ENCODE peak calls at places on chromosome 22, in five cellular contexts. One of them, this sample, is unnamed.

GRCh38 chr22:42604403-42604802 is 10.3 kb downstream of the POLDIP3 start:
- DNase-seq in H1: no peak
- DNase-seq in SK-N-SH: no peak
- DNase-seq in upper lobe of left lung: no peak
- DNase-seq in ovary: no peak
- DNase-seq in this sample: no peak

GRCh38 chr22:39942433-39943213 is 17.6 kb upstream of the TMA7B start:
- DNase-seq in H1: no peak
- DNase-seq in upper lobe of left lung: no peak
- DNase-seq in ovary: no peak
- DNase-seq in SK-N-SH: no peak
- DNase-seq in this sample: no peak

GRCh38 chr22:30368420-30368819 is 11.6 kb downstream of the CCDC157 start:
- DNase-seq in H1: no peak
- DNase-seq in SK-N-SH: no peak
- DNase-seq in ovary: no peak
- DNase-seq in upper lobe of left lung: no peak
- DNase-seq in this sample: no peak

GRCh38 chr22:37803636-37804371 is 3.9 kb upstream of the GCAT start:
- DNase-seq in H1: no peak
- DNase-seq in ovary: peak
- DNase-seq in upper lobe of left lung: no peak
- DNase-seq in SK-N-SH: no peak
- DNase-seq in this sample: no peak

GRCh38 chr22:17119481-17120202 is 1.5 kb downstream of the TMEM121B start:
- DNase-seq in upper lobe of left lung: no peak
- DNase-seq in SK-N-SH: peak
- DNase-seq in H1: peak
- DNase-seq in ovary: no peak
- DNase-seq in this sample: no peak

GRCh38 chr22:39078329-39078728 is 1.3 kb downstream of the APOBEC3G start:
- DNase-seq in SK-N-SH: no peak
- DNase-seq in upper lobe of left lung: no peak
- DNase-seq in H1: no peak
- DNase-seq in ovary: no peak
- DNase-seq in this sample: no peak

GRCh38 chr22:24421428-24421931 is 5.9 kb upstream of the ADORA2A start:
- DNase-seq in H1: peak
- DNase-seq in SK-N-SH: peak
- DNase-seq in ovary: no peak
- DNase-seq in upper lobe of left lung: no peak
- DNase-seq in this sample: no peak

GRCh38 chr22:35352214-35353111 is 28.4 kb upstream of the HMOX1 start:
- DNase-seq in H1: no peak
- DNase-seq in SK-N-SH: no peak
- DNase-seq in upper lobe of left lung: peak
- DNase-seq in ovary: no peak
- DNase-seq in this sample: peak

GRCh38 chr22:31084811-31085492 is 3.8 kb downstream of the SMTN start:
- DNase-seq in H1: peak
- DNase-seq in ovary: peak
- DNase-seq in SK-N-SH: peak
- DNase-seq in upper lobe of left lung: peak
- DNase-seq in this sample: peak

GRCh38 chr22:31272522-31273446 is 19.5 kb downstream of the PIK3IP1 start:
- DNase-seq in SK-N-SH: peak
- DNase-seq in upper lobe of left lung: peak
- DNase-seq in H1: no peak
- DNase-seq in ovary: no peak
- DNase-seq in this sample: no peak

GRCh38 chr22:44362249-44363040 is 49.7 kb upstream of the SHISAL1 start:
- DNase-seq in upper lobe of left lung: no peak
- DNase-seq in ovary: peak
- DNase-seq in H1: no peak
- DNase-seq in SK-N-SH: no peak
- DNase-seq in this sample: no peak

GRCh38 chr22:36160499-36160942 is at the start of gene APOL3:
- DNase-seq in upper lobe of left lung: peak
- DNase-seq in ovary: peak
- DNase-seq in SK-N-SH: no peak
- DNase-seq in H1: no peak
- DNase-seq in this sample: peak

GRCh38 chr22:35894937-35895708 is 133.5 kb downstream of the RBFOX2 start:
- DNase-seq in H1: no peak
- DNase-seq in SK-N-SH: peak
- DNase-seq in ovary: no peak
- DNase-seq in upper lobe of left lung: no peak
- DNase-seq in this sample: peak

GRCh38 chr22:23894710-23895598 is 771 bp downstream of the MIF start:
- DNase-seq in upper lobe of left lung: peak
- DNase-seq in H1: no peak
- DNase-seq in ovary: peak
- DNase-seq in SK-N-SH: peak
- DNase-seq in this sample: peak

GRCh38 chr22:33747576-33748180 is 172.6 kb downstream of the LARGE1 start:
- DNase-seq in ovary: no peak
- DNase-seq in SK-N-SH: peak
- DNase-seq in H1: no peak
- DNase-seq in upper lobe of left lung: no peak
- DNase-seq in this sample: no peak

GRCh38 chr22:42229455-42230149 is 40.9 kb downstream of the TCF20 start:
- DNase-seq in upper lobe of left lung: peak
- DNase-seq in ovary: peak
- DNase-seq in H1: no peak
- DNase-seq in SK-N-SH: no peak
- DNase-seq in this sample: no peak

GRCh38 chr22:43337946-43338345 is 5.2 kb downstream of the SCUBE1 start:
- DNase-seq in H1: no peak
- DNase-seq in upper lobe of left lung: no peak
- DNase-seq in ovary: no peak
- DNase-seq in SK-N-SH: no peak
- DNase-seq in this sample: no peak

GRCh38 chr22:38504731-38505594 is 1.1 kb downstream of the DDX17 start:
- DNase-seq in ovary: peak
- DNase-seq in upper lobe of left lung: peak
- DNase-seq in H1: no peak
- DNase-seq in SK-N-SH: peak
- DNase-seq in this sample: peak

GRCh38 chr22:38317995-38318715 is 922 bp upstream of the CSNK1E start:
- DNase-seq in SK-N-SH: no peak
- DNase-seq in ovary: peak
- DNase-seq in H1: no peak
- DNase-seq in upper lobe of left lung: peak
- DNase-seq in this sample: peak

GRCh38 chr22:46352691-46353386 is 17.3 kb downstream of the TRMU start:
- DNase-seq in H1: no peak
- DNase-seq in SK-N-SH: no peak
- DNase-seq in ovary: no peak
- DNase-seq in upper lobe of left lung: peak
- DNase-seq in this sample: no peak

GRCh38 chr22:44620129-44620840 is 81.7 kb upstream of the PRR5 start:
- DNase-seq in H1: peak
- DNase-seq in SK-N-SH: peak
- DNase-seq in ovary: peak
- DNase-seq in upper lobe of left lung: peak
- DNase-seq in this sample: no peak

GRCh38 chr22:37503850-37504249 is 15.4 kb downstream of the CARD10 start:
- DNase-seq in SK-N-SH: no peak
- DNase-seq in ovary: no peak
- DNase-seq in upper lobe of left lung: peak
- DNase-seq in H1: no peak
- DNase-seq in this sample: no peak

GRCh38 chr22:41197808-41198585 is 7.1 kb upstream of the L3MBTL2 start:
- DNase-seq in H1: no peak
- DNase-seq in SK-N-SH: peak
- DNase-seq in upper lobe of left lung: peak
- DNase-seq in ovary: no peak
- DNase-seq in this sample: no peak

GRCh38 chr22:27437570-27437969 is 364.0 kb downstream of the MN1 start:
- DNase-seq in H1: no peak
- DNase-seq in upper lobe of left lung: no peak
- DNase-seq in ovary: no peak
- DNase-seq in SK-N-SH: no peak
- DNase-seq in this sample: no peak

GRCh38 chr22:39915295-39915726 is 14.4 kb downstream of the GRAP2 start:
- DNase-seq in upper lobe of left lung: no peak
- DNase-seq in SK-N-SH: no peak
- DNase-seq in ovary: no peak
- DNase-seq in H1: no peak
- DNase-seq in this sample: no peak

GRCh38 chr22:29700949-29701927 is 18.6 kb upstream of the CABP7 start:
- DNase-seq in upper lobe of left lung: peak
- DNase-seq in ovary: no peak
- DNase-seq in H1: no peak
- DNase-seq in SK-N-SH: peak
- DNase-seq in this sample: no peak

DNA sequence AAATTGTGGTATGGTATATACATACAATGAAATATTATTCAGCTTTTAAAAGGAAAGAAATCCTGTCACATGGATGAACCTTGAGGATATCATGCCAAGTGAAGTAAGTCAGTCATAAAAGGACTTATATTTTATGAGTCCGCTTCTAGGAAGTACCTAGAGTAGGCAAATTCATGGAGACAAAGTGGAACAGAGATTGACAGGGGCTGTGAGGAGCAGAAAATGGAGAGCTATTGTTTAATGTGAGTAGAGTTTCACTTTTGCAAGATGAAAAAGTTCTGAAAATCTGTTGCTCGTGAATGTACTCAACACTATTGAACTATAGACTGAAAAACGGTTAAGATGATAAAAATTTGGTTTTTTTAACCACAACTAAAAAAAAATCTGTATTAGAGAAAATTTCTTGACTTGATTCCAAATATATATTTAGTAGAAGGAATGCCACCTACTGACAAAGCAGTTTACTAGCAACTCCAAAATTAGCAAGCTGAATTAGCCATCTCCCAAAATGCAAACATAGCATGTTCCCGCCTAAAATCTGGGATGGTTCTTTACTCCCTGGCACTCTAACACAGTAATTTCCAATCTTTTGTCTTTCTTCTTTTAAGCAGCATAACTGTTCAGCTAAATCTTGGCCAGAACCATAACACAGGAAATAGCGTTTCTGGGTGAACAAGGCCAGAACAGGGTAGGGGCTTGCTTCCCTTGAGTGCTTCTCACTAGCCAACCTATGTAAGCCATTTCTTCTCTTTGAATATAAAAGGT is 1.5 kb downstream of the UFD1 start:
- DNase-seq in upper lobe of left lung: no peak
- DNase-seq in ovary: no peak
- DNase-seq in H1: no peak
- DNase-seq in SK-N-SH: no peak
- DNase-seq in this sample: no peak
- TF ChIP-seq CTCF in upper lobe of left lung: no peak
- TF ChIP-seq CTCF in ovary: no peak
- TF ChIP-seq CTCF in H1: no peak
- TF ChIP-seq CTCF in SK-N-SH: peak
- TF ChIP-seq CTCF in this sample: no peak

GRCh38 chr22:26161746-26162145 is 7.5 kb upstream of the SEZ6L start:
- DNase-seq in SK-N-SH: no peak
- DNase-seq in H1: no peak
- DNase-seq in upper lobe of left lung: no peak
- DNase-seq in ovary: no peak
- DNase-seq in this sample: no peak
- TF ChIP-seq EP300 in SK-N-SH: no peak
- TF ChIP-seq EP300 in H1: no peak
- TF ChIP-seq EP300 in upper lobe of left lung: no peak
- TF ChIP-seq EP300 in ovary: no peak
- TF ChIP-seq EP300 in this sample: no peak

GRCh38 chr22:49703391-49703926 is 124.2 kb downstream of the BRD1 start:
- DNase-seq in SK-N-SH: no peak
- DNase-seq in upper lobe of left lung: no peak
- DNase-seq in H1: no peak
- DNase-seq in ovary: no peak
- DNase-seq in this sample: peak

GRCh38 chr22:49703990-49704344 is 123.7 kb downstream of the BRD1 start:
- DNase-seq in SK-N-SH: no peak
- DNase-seq in upper lobe of left lung: no peak
- DNase-seq in H1: no peak
- DNase-seq in ovary: no peak
- DNase-seq in this sample: no peak

GRCh38 chr22:49701380-49702067 is 126.1 kb downstream of the BRD1 start:
- DNase-seq in SK-N-SH: no peak
- DNase-seq in H1: no peak
- DNase-seq in ovary: no peak
- DNase-seq in upper lobe of left lung: no peak
- DNase-seq in this sample: no peak

GRCh38 chr22:49699928-49700498 is 127.7 kb downstream of the BRD1 start:
- DNase-seq in ovary: no peak
- DNase-seq in SK-N-SH: no peak
- DNase-seq in upper lobe of left lung: no peak
- DNase-seq in H1: no peak
- DNase-seq in this sample: no peak

DNA sequence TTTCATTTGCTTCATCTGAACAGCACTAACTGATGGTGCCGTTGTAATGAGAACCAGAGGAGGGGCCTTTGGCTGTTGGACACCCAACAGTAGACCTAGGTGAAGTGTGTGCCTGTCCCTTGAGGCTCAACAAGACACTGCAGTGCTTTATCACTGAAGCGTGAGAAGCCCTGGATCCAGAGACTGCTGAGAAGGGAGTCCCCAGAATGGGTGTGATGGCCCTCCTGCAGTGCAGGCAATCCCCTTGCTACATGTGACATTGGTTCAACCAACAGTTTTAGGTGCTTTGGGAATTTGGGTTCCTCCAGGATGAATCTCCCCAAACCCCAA is 125.6 kb downstream of the BRD1 start:
- DNase-seq in H1: no peak
- DNase-seq in ovary: no peak
- DNase-seq in upper lobe of left lung: no peak
- DNase-seq in SK-N-SH: no peak
- DNase-seq in this sample: no peak
- TF ChIP-seq CTCF in H1: no peak
- TF ChIP-seq CTCF in ovary: no peak
- TF ChIP-seq CTCF in upper lobe of left lung: no peak
- TF ChIP-seq CTCF in SK-N-SH: no peak
- TF ChIP-seq CTCF in this sample: no peak

DNA sequence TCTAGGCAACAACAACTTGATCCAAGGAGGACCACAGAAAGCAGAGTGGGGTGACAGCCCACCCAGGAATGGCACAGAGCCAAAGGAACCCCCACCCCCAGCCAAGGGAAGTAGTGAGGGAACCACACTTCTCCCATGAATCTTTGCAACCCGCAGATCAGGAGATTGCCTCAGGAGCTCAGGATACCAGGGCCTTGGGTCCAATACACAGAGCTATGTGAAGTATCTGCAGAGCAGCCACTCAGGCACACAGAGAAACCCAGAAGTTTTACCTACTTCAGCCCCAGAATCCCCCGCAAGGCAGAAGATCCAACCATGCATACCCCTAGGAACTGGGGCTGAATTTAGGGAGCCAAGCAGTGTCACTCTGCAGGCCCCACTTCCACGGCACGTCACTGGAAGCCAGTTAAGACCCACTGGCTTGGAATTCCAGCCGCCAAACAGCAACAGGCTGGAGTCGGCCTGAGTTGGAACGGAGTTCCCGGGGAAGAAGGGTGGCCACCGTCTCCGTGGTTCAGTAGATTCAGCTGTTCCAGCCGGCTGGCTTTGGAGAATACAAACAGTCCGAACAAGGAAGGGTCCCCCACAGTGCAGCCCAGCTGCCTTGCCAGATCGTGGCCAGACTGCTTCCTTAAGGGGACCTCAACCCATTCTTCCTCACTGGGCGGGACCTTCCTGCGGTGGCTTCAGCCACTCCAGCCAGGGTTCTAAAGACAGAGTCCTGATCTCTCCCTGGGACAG is 174.1 kb downstream of the TTC28 start:
- DNase-seq in upper lobe of left lung: no peak
- DNase-seq in ovary: no peak
- DNase-seq in H1: no peak
- DNase-seq in SK-N-SH: no peak
- DNase-seq in this sample: no peak
- TF ChIP-seq EP300 in upper lobe of left lung: no peak
- TF ChIP-seq EP300 in ovary: no peak
- TF ChIP-seq EP300 in H1: no peak
- TF ChIP-seq EP300 in SK-N-SH: no peak
- TF ChIP-seq EP300 in this sample: no peak